ENCODE peak calls at places on chromosomes 5 and 9, in nine cellular contexts. O is BJ; A is A549; L is foreskin fibroblast; S is Panc1; E is IMR-90; F is bronchial epithelial cell; J is CD4-positive, CD25-positive, alpha-beta regulatory T cell; V is neural progenitor cell. Z is an unnamed sample.

GRCh38 chr5:159913048-159913447 is 3.2 kb upstream of the ADRA1B start:
- DNase-seq in O (no peak), A (peak), L (peak), S (no peak), E (peak), F (peak), J (no peak), V (no peak), Z (no peak)

GRCh38 chr5:31232273-31232888 is 38.9 kb downstream of the CDH6 start:
- DNase-seq in O (no peak), A (peak), L (peak), S (peak), E (peak), F (peak), J (peak), V (peak), Z (peak)

GRCh38 chr5:76521240-76521758 is 101.9 kb downstream of the F2RL2 start:
- DNase-seq in O (no peak), A (no peak), L (no peak), S (no peak), E (peak), F (peak), J (peak), V (no peak), Z (no peak)

GRCh38 chr5:154771383-154771901 is 16.3 kb downstream of the LARP1 start:
- DNase-seq in O (peak), A (no peak), L (peak), S (no peak), E (peak), F (no peak), J (no peak), V (peak), Z (no peak)

GRCh38 chr5:72633041-72633445 is 125.8 kb upstream of the ZNF366 start:
- DNase-seq in O (no peak), A (no peak), L (no peak), S (no peak), E (peak), F (no peak), J (no peak), V (no peak), Z (no peak)

GRCh38 chr9:20280330-20280729 is 342.0 kb downstream of the MLLT3 start:
- DNase-seq in O (no peak), A (no peak), L (no peak), S (no peak), E (no peak), F (no peak), J (peak), V (no peak), Z (no peak)

GRCh38 chr9:127065592-127065991 is 56.8 kb downstream of the ANGPTL2 start:
- DNase-seq in O (peak), A (no peak), L (no peak), S (no peak), E (peak), F (peak), J (no peak), V (no peak), Z (no peak)

GRCh38 chr5:154732212-154732611 is 23.0 kb upstream of the LARP1 start:
- DNase-seq in O (no peak), A (no peak), L (no peak), S (no peak), E (no peak), F (peak), J (no peak), V (no peak), Z (no peak)

GRCh38 chr9:86721843-86722705 is 225.2 kb downstream of the GAS1 start:
- DNase-seq in O (peak), A (no peak), L (peak), S (no peak), E (peak), F (peak), J (no peak), V (no peak), Z (no peak)

GRCh38 chr5:126002222-126002897 is 420.8 kb upstream of the GRAMD2B start:
- DNase-seq in O (peak), A (no peak), L (peak), S (no peak), E (peak), F (no peak), J (no peak), V (no peak), Z (no peak)

GRCh38 chr9:91146391-91147019 is 215.2 kb downstream of the AUH start:
- DNase-seq in O (no peak), A (no peak), L (no peak), S (no peak), E (no peak), F (no peak), J (no peak), V (no peak), Z (no peak)

GRCh38 chr5:65535529-65535987 is 27.4 kb downstream of the CENPK start:
- DNase-seq in O (no peak), A (no peak), L (no peak), S (no peak), E (peak), F (no peak), J (no peak), V (no peak), Z (no peak)

GRCh38 chr5:178314066-178314660 is 81.6 kb upstream of the PHYKPL start:
- DNase-seq in O (no peak), A (no peak), L (no peak), S (no peak), E (no peak), F (no peak), J (no peak), V (no peak), Z (no peak)

GRCh38 chr5:119347996-119348395 is 7.8 kb upstream of the TNFAIP8 start:
- DNase-seq in O (no peak), A (no peak), L (peak), S (no peak), E (peak), F (no peak), J (no peak), V (no peak), Z (no peak)

GRCh38 chr9:116144038-116144437 is 9.6 kb upstream of the PAPPA start:
- DNase-seq in O (no peak), A (no peak), L (no peak), S (no peak), E (peak), F (peak), J (no peak), V (no peak), Z (no peak)

GRCh38 chr5:180353226-180353962 is at the start of gene GFPT2:
- DNase-seq in O (no peak), A (peak), L (peak), S (no peak), E (peak), F (no peak), J (peak), V (peak), Z (peak)

GRCh38 chr9:35700942-35701341 is 11.2 kb upstream of the TPM2 start:
- DNase-seq in O (no peak), A (no peak), L (no peak), S (no peak), E (no peak), F (no peak), J (no peak), V (no peak), Z (no peak)

DNA sequence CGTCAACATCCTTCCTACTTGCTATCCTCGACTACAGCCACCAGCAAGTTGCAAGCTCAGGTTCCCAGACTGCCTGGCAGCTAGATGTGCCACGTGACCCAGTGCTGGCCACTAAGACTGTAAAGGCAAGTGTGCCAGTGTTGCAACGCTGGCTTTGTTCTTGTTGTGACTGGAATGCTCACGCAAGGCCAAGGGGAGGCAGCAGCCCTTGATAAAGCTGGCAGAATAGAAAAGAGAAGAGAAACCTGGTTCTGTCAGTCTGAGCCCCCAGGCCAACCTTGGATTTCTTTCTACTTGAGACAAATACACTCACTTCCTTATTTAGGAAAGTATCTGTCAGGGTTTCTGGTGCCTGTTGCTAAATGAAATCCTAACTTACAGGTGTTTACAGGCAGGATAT is 113.0 kb downstream of the KLHL3 start:
- DNase-seq in O (no peak), A (no peak), L (no peak), S (no peak), E (no peak), F (peak), J (no peak), V (no peak), Z (no peak)
- H3K4me3 ChIP-seq in O (no peak), A (no peak), L (no peak), S (no peak), E (no peak), F (no peak), J (no peak), V (no peak), Z (no peak)

GRCh38 chr9:17907780-17908513 is 329.1 kb downstream of the SH3GL2 start:
- DNase-seq in O (no peak), A (no peak), L (no peak), S (no peak), E (no peak), F (no peak), J (no peak), V (no peak), Z (no peak)

GRCh38 chr9:17905356-17906203 is 326.7 kb downstream of the SH3GL2 start:
- DNase-seq in O (no peak), A (no peak), L (no peak), S (no peak), E (no peak), F (no peak), J (no peak), V (peak), Z (no peak)

GRCh38 chr9:17906841-17907779 is 328.2 kb downstream of the SH3GL2 start:
- DNase-seq in O (no peak), A (no peak), L (no peak), S (no peak), E (no peak), F (no peak), J (no peak), V (peak), Z (no peak)

GRCh38 chr9:17900604-17901003 is 321.7 kb downstream of the SH3GL2 start:
- DNase-seq in O (no peak), A (no peak), L (no peak), S (no peak), E (peak), F (no peak), J (no peak), V (no peak), Z (no peak)

GRCh38 chr9:17906204-17906840 is 327.5 kb downstream of the SH3GL2 start:
- DNase-seq in O (no peak), A (no peak), L (no peak), S (no peak), E (no peak), F (no peak), J (no peak), V (peak), Z (no peak)
- H3K4me3 ChIP-seq in O (no peak), A (no peak), L (no peak), S (no peak), E (no peak), F (no peak), J (no peak), V (peak), Z (peak)

DNA sequence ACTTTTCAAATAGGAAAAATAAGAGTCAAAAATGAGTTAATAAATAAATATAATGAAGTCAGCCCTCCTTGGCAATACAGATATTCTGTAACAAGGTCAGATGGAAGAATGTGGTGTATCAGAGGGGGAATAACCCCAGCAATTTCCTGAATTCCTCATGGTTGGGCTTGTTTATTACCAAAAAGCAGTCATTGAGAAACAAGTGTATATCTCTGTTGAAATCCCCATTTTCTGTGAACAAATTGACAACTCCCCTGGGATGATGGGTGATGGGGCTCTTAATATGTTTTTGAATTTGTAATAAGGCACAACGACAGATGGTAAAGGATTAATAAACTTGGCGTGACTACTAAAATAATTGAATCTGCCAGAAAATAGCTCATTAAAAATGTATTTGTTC is 34.1 kb downstream of the THBS4 start:
- DNase-seq in O (no peak), A (no peak), L (no peak), S (no peak), E (no peak), F (no peak), J (no peak), V (no peak), Z (no peak)
- H3K4me3 ChIP-seq in O (no peak), A (no peak), L (no peak), S (no peak), E (no peak), F (no peak), J (no peak), V (no peak), Z (no peak)

GRCh38 chr9:117705386-117705785 is 1.2 kb downstream of the TLR4 start:
- DNase-seq in O (no peak), A (no peak), L (no peak), S (no peak), E (no peak), F (no peak), J (no peak), V (no peak), Z (no peak)
- H3K4me3 ChIP-seq in O (peak), A (no peak), L (peak), S (no peak), E (no peak), F (no peak), J (no peak), V (no peak), Z (no peak)

GRCh38 chr9:134294228-134295071 is 31.8 kb upstream of the RXRA start:
- DNase-seq in O (no peak), A (no peak), L (peak), S (no peak), E (no peak), F (no peak), J (no peak), V (peak), Z (no peak)
- H3K4me3 ChIP-seq in O (no peak), A (no peak), L (peak), S (no peak), E (no peak), F (no peak), J (no peak), V (no peak), Z (no peak)

GRCh38 chr5:150498971-150499370 is 9.0 kb upstream of the NDST1 start:
- DNase-seq in O (no peak), A (no peak), L (no peak), S (no peak), E (no peak), F (no peak), J (no peak), V (no peak), Z (no peak)
- H3K4me3 ChIP-seq in O (no peak), A (peak), L (peak), S (no peak), E (no peak), F (peak), J (no peak), V (peak), Z (no peak)

GRCh38 chr5:157555031-157555640 is 20.4 kb downstream of the ADAM19 start:
- DNase-seq in O (no peak), A (no peak), L (no peak), S (no peak), E (no peak), F (peak), J (no peak), V (no peak), Z (no peak)
- H3K4me3 ChIP-seq in O (no peak), A (no peak), L (no peak), S (no peak), E (no peak), F (no peak), J (peak), V (no peak), Z (no peak)

GRCh38 chr9:136645903-136646754 is 16.6 kb upstream of the EGFL7 start:
- DNase-seq in O (no peak), A (no peak), L (no peak), S (no peak), E (no peak), F (no peak), J (no peak), V (peak), Z (no peak)

GRCh38 chr9:136648746-136649145 is 14.0 kb upstream of the EGFL7 start:
- DNase-seq in O (no peak), A (no peak), L (no peak), S (no peak), E (no peak), F (no peak), J (no peak), V (no peak), Z (no peak)

GRCh38 chr9:136645343-136645902 is 17.3 kb upstream of the EGFL7 start:
- DNase-seq in O (no peak), A (no peak), L (no peak), S (no peak), E (no peak), F (no peak), J (no peak), V (no peak), Z (no peak)

GRCh38 chr9:136644593-136645342 is 17.9 kb upstream of the EGFL7 start:
- DNase-seq in O (no peak), A (peak), L (peak), S (no peak), E (peak), F (peak), J (no peak), V (peak), Z (no peak)

GRCh38 chr9:136646827-136647711 is 15.6 kb upstream of the EGFL7 start:
- DNase-seq in O (no peak), A (no peak), L (no peak), S (no peak), E (no peak), F (no peak), J (no peak), V (no peak), Z (no peak)
- H3K4me3 ChIP-seq in O (no peak), A (no peak), L (no peak), S (no peak), E (no peak), F (no peak), J (no peak), V (no peak), Z (no peak)

Z was measured in NT2/D1.